ENCODE peak calls at places on chromosomes 6 and 20, in four cellular contexts. Z, M, S and F are unnamed samples.

GRCh38 chr20:22464312-22465003 is 119.9 kb downstream of the FOXA2 start:
- DNase-seq in S (no peak), M (no peak), Z (no peak), F (no peak)

GRCh38 chr6:106862858-106863257 is 111.7 kb downstream of the CD24 start:
- DNase-seq in S (no peak), M (no peak), Z (no peak), F (no peak)

GRCh38 chr20:34473262-34473883 is 42.8 kb upstream of the DYNLRB1 start:
- DNase-seq in S (peak), M (peak), Z (peak), F (peak)

GRCh38 chr6:43183441-43183840 is 1.4 kb downstream of the CUL9 start:
- DNase-seq in S (no peak), M (no peak), Z (no peak), F (no peak)

GRCh38 chr20:35901678-35902544 is 52.4 kb downstream of the SCAND1 start:
- DNase-seq in Z (no peak), S (peak), M (peak), F (peak)

GRCh38 chr6:3176562-3177355 is 19.4 kb upstream of the TUBB2A start:
- DNase-seq in S (peak), Z (no peak), M (peak), F (peak)

GRCh38 chr20:49132995-49133451 is 55.1 kb downstream of the STAU1 start:
- DNase-seq in Z (no peak), S (peak), M (peak), F (peak)

GRCh38 chr6:134826889-134827737 is 122.8 kb downstream of the ALDH8A1 start:
- DNase-seq in Z (no peak), S (peak), M (peak), F (peak)

GRCh38 chr20:45860573-45861011 is 3.2 kb downstream of the ZSWIM3 start:
- DNase-seq in Z (no peak), S (peak), M (no peak), F (no peak)

GRCh38 chr6:117613920-117614535 is 11.7 kb upstream of the GOPC start:
- DNase-seq in Z (no peak), M (peak), S (peak), F (no peak)

GRCh38 chr6:108748959-108749358 is 99.3 kb upstream of the ARMC2 start:
- DNase-seq in S (no peak), M (no peak), Z (no peak), F (no peak)

GRCh38 chr20:43383026-43383795 is 74.5 kb upstream of the SRSF6 start:
- DNase-seq in M (no peak), S (no peak), Z (no peak), F (peak)

GRCh38 chr6:12232821-12233220 is 57.3 kb upstream of the EDN1 start:
- DNase-seq in M (no peak), Z (no peak), S (peak), F (no peak)

GRCh38 chr6:75893058-75893775 is 144.2 kb downstream of the MYO6 start:
- DNase-seq in Z (peak), M (peak), S (peak), F (peak)

GRCh38 chr20:7090753-7091310 is 323.3 kb downstream of the BMP2 start:
- DNase-seq in S (no peak), M (no peak), Z (no peak), F (no peak)

GRCh38 chr6:47922391-47922790 is 140.6 kb downstream of the OPN5 start:
- DNase-seq in Z (no peak), M (no peak), S (no peak), F (no peak)

GRCh38 chr20:18983796-18984195 is 170.2 kb downstream of the SCP2D1 start:
- DNase-seq in Z (no peak), M (no peak), S (no peak), F (no peak)

GRCh38 chr6:57190140-57190539 is 18.0 kb downstream of the BAG2 start:
- DNase-seq in Z (no peak), M (peak), S (peak), F (peak)

GRCh38 chr20:54506643-54507042 is 31.2 kb downstream of the DOK5 start:
- DNase-seq in S (no peak), Z (no peak), M (no peak), F (no peak)

GRCh38 chr6:34143884-34144580 is 1.9 kb downstream of the GRM4 start:
- DNase-seq in Z (peak), M (no peak), S (peak), F (no peak)

GRCh38 chr6:144335914-144336313 is 50.8 kb downstream of the UTRN start:
- DNase-seq in M (no peak), Z (no peak), S (peak), F (no peak)

GRCh38 chr6:154731296-154732218 is 1.7 kb upstream of the SCAF8 start:
- DNase-seq in M (no peak), S (peak), Z (no peak), F (no peak)

GRCh38 chr6:13463941-13464340 is 23.5 kb downstream of the GFOD1 start:
- DNase-seq in S (no peak), Z (no peak), M (no peak), F (no peak)

GRCh38 chr20:38270869-38271608 is 10.5 kb upstream of the KIAA1755 start:
- DNase-seq in M (peak), Z (no peak), S (peak), F (peak)

GRCh38 chr6:5079692-5080091 is 5.4 kb upstream of the PPP1R3G start:
- DNase-seq in S (no peak), M (no peak), Z (no peak), F (no peak)

GRCh38 chr6:76684881-76685280 is 612.4 kb upstream of the IMPG1 start:
- DNase-seq in Z (no peak), S (peak), M (peak), F (peak)

GRCh38 chr6:150159757-150160156 is 16.9 kb downstream of the PPP1R14C start:
- DNase-seq in Z (no peak), M (no peak), S (no peak), F (no peak)

GRCh38 chr6:5997420-5998093 is 9.2 kb downstream of the NRN1 start:
- DNase-seq in M (no peak), S (no peak), Z (no peak), F (no peak)